ENCODE peak calls at places on chromosome 2, in nine cellular contexts. M is upper lobe of left lung, Y is hepatocyte, R is IMR-90, H is bronchial epithelial cell, T is neural crest cell, Z is dorsolateral prefrontal cortex, P is GM20000, G is tibial artery. V is an unnamed sample.

GRCh38 chr2:25305197-25305596 is 36.5 kb downstream of the DNMT3A start:
- DNase-seq in G (no peak), H (no peak), Y (no peak), Z (no peak), T (no peak), P (no peak), M (no peak), R (no peak), V (no peak)

GRCh38 chr2:237459741-237460174 is 27.3 kb upstream of the MLPH start:
- DNase-seq in M (no peak), T (no peak), R (peak), Z (no peak), H (peak), G (no peak), Y (no peak), P (no peak), V (no peak)

GRCh38 chr2:100406120-100406508 is 11.4 kb downstream of the CHST10 start:
- DNase-seq in T (no peak), H (no peak), R (no peak), Z (no peak), M (no peak), G (no peak), P (no peak), Y (no peak), V (no peak)

GRCh38 chr2:133293544-133294270 is 274.6 kb downstream of the NCKAP5 start:
- DNase-seq in G (no peak), Y (no peak), M (no peak), P (no peak), H (no peak), Z (no peak), T (no peak), R (peak), V (no peak)

GRCh38 chr2:58896600-58896999 is 655.5 kb upstream of the FANCL start:
- DNase-seq in R (peak), P (no peak), M (no peak), Y (no peak), G (no peak), Z (no peak), H (no peak), T (no peak), V (no peak)

GRCh38 chr2:83742117-83742782 is 716.8 kb downstream of the SUCLG1 start:
- DNase-seq in H (peak), T (no peak), R (no peak), M (no peak), Z (no peak), G (peak), P (no peak), Y (peak), V (no peak)

GRCh38 chr2:237732070-237732469 is 66.5 kb upstream of the RBM44 start:
- DNase-seq in G (no peak), R (no peak), Y (no peak), P (no peak), M (no peak), H (no peak), T (no peak), Z (no peak), V (no peak)

GRCh38 chr2:120779781-120780283 is 44.2 kb downstream of the GLI2 start:
- DNase-seq in Y (peak), T (no peak), P (no peak), G (no peak), R (peak), H (peak), M (no peak), Z (peak), V (no peak)

GRCh38 chr2:169479257-169480078 is at the start of gene BBS5:
- DNase-seq in M (peak), G (peak), R (peak), Z (peak), P (peak), Y (peak), H (peak), T (peak), V (peak)

GRCh38 chr2:47657886-47658577 is 124.9 kb upstream of the MSH6 start:
- DNase-seq in T (no peak), R (no peak), H (no peak), Z (no peak), M (no peak), P (no peak), G (no peak), Y (no peak), V (no peak)

GRCh38 chr2:240898108-240898730 is 2.3 kb upstream of the MAB21L4 start:
- DNase-seq in M (peak), H (peak), P (no peak), G (no peak), Z (no peak), R (no peak), Y (no peak), T (no peak), V (no peak)

DNA sequence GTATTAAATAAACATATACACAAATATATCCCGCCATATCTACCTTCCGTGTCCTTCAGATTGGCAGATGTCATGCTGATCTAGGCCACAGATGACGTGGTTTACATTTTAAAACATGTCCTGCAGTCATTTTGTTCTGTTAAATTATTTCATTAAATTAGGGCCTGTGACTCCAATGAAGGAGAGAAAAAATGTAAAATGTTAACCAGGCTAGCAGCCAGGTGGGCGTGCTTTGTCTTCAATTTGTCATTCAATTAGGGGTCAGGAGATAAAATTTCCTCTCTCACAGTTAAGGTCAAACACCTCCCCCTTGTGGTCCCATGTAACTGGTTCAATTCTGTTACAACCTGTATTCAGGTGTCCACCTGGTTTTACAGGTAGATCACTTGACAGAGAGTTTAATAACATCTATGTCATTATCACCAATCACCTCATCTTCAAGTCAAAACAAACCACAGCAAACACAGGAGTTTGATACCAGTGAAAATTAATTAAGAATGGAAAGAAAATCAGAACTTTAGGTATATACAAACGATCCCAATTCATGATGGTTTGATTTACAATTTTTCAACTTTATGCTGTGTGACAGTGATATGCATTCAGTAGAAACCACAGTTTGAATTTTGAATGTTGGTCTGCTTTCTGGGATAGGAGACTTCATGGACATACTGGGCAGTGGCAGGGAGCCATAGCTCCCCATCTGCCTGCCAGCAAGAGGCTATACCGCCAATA is 339.4 kb downstream of the CMPK2 start:
- DNase-seq in T (no peak), P (peak), H (peak), M (no peak), G (no peak), R (no peak), Y (peak), Z (no peak), V (no peak)
- TF ChIP-seq CTCF in T (peak), P (no peak), H (peak), M (peak), G (no peak), R (no peak), Y (peak), Z (no peak), V (peak)

GRCh38 chr2:156852210-156852609 is 405.3 kb upstream of the GALNT5 start:
- DNase-seq in P (no peak), R (no peak), T (no peak), H (no peak), M (peak), Y (no peak), Z (no peak), G (no peak), V (no peak)
- TF ChIP-seq CTCF in P (no peak), R (no peak), T (no peak), H (no peak), M (no peak), Y (no peak), Z (no peak), G (no peak), V (no peak)

GRCh38 chr2:209334188-209335017 is 89.4 kb upstream of the MAP2 start:
- DNase-seq in Y (peak), R (peak), T (peak), H (peak), Z (no peak), P (peak), G (peak), M (peak), V (no peak)

DNA sequence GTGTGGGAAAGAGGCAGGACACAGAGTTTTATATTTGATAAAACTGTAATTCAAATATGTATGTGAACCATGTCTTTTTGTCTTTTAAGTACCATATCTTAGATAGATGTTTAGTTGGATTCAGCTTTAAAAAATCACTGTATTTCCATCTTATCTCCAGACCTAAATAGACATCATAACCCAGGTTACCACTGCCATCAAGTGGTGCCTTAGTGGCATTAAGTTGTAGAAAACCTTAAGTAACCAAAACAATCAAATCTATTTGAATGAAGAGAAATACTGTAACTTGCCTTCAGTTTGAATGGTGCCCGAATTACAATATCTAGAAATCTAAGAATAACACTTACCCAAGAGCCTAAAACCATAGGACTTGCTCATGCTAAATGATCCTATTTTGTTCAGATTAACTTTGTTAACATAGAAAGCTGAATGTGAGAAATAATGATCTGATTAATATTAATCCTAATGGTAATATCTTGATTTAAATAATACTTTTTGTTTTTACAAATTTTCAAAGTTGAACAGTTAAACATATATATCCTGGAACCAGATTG is 92.5 kb upstream of the MAP2 start:
- DNase-seq in M (no peak), P (no peak), R (peak), H (peak), G (no peak), Y (peak), Z (no peak), T (no peak), V (no peak)
- TF ChIP-seq CTCF in M (peak), P (no peak), R (peak), H (peak), G (no peak), Y (peak), Z (peak), T (peak), V (peak)

DNA sequence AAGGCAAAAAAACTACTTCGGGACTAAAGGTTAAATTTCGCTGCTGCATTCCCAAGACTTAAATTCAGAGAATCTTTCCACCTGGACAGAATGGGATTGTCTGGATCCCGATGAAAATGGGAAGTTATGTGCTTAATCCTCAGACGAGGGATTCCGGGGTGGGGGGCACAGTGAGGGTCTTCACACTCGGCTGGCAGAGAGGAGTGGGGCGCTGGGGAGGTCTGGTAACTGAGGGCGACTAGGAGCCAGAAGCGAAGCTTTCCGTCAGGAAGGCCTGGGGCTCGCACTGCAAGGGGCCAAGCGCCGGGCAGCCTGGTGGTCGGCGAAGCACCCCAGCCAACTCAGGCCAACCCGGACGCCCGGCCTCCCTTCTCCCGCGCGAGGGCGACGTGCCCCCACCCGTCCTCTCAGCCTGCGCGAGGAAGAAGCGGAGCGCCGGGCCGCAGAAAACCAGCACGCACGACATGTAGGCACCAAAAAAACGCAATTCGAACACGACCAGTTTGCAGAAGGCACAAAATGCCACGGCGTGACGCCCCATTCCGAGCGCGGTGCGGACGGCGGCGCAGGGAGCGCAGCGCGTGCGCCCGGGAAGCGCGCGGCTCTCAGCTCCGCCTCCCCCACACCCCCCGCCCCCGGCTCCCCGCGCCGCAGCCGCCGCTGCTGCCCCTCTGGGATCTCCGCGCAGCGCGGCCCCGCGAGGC is 188.1 kb downstream of the ZEB2 start:
- DNase-seq in P (no peak), Z (peak), G (peak), H (peak), T (no peak), M (peak), Y (no peak), R (no peak), V (peak)
- TF ChIP-seq CTCF in P (no peak), Z (peak), G (peak), H (peak), T (peak), M (peak), Y (peak), R (peak), V (peak)

DNA sequence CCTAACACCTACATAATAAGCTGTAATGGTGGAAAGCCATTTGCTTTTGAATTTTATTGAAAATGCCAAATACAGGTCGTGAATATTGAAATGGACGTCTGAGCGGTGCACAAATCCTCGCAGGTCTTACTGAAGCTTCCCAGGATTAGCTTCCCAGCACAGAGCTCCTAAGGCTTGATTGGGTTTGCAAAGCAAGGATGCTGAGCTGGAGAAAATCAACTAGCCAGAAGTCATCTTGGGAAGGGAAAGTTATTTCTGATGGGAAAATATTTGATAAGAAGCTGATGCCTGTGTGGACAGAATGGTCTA is 40.9 kb upstream of the DAPL1 start:
- DNase-seq in H (no peak), Y (no peak), Z (no peak), G (no peak), T (no peak), M (no peak), P (no peak), R (no peak), V (no peak)
- TF ChIP-seq CTCF in H (no peak), Y (no peak), Z (no peak), G (no peak), T (peak), M (no peak), P (no peak), R (no peak), V (peak)

DNA sequence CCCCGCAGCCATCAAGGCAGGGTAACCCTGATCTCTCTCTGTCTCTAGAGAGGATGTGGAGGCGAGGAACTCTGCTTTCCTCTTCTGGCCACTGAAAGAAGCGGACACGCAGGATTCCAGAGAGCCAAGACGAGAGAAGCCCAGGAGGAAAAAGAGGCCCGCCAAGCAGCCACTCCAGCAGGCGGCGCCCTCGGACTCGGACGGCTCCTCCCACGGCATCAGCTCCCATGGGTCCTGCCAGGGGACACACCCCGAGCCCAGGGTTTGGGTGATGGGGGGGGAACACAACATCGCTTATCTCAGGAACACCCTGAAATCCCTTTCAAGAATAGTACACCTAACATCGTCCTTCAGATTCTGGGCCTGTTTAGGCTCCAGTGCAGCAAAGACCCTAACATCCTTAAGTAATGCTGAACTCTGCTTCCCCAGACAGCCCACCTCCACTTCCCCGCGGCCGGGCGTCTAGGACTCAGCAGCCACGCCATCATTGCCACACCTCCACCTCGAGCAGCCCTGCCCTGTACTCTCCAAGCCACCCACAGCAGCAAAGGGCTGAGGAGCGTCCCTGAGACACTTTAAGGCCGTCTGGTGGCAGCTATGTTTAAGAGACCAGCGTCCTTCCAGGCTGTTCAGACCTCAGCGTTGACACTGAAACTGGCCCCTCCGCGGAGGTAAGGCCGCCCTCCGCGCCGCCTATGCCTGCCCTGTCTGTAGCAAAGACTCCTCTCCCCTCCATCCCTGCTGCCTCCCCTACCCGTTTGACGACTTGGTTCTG is 34.3 kb upstream of the CNGA3 start:
- DNase-seq in Z (no peak), G (no peak), R (no peak), M (no peak), T (no peak), Y (no peak), P (no peak), H (no peak), V (no peak)
- TF ChIP-seq CTCF in Z (no peak), G (no peak), R (no peak), M (no peak), T (no peak), Y (no peak), P (no peak), H (no peak), V (no peak)

GRCh38 chr2:30072250-30072842 is 74.5 kb upstream of the YPEL5 start:
- DNase-seq in G (peak), Y (peak), Z (peak), T (peak), P (peak), H (peak), R (peak), M (peak), V (peak)
- TF ChIP-seq CTCF in G (peak), Y (peak), Z (peak), T (peak), P (peak), H (peak), R (peak), M (peak), V (peak)

GRCh38 chr2:6356127-6356761 is 509.5 kb downstream of the CMPK2 start:
- DNase-seq in P (no peak), Y (no peak), M (no peak), Z (no peak), R (no peak), H (no peak), T (no peak), G (no peak), V (no peak)
- TF ChIP-seq CTCF in P (no peak), Y (no peak), M (no peak), Z (no peak), R (no peak), H (no peak), T (no peak), G (no peak), V (no peak)

V was measured in type B pancreatic cell.